ENCODE peak calls at places on chromosomes 12 and 14, in eight cellular contexts. U, W, O, D, P, N, L and G are unnamed samples.

GRCh38 chr12:124143726-124144125 is 151.2 kb upstream of the RFLNA start:
- DNase-seq in U (no peak), W (no peak), O (no peak), D (no peak), P (no peak), N (no peak), L (no peak), G (no peak)

GRCh38 chr12:112843272-112843671 is 51.7 kb downstream of the RPH3A start:
- DNase-seq in U (peak; percentile 24), W (no peak), O (no peak), D (no peak), P (no peak), N (no peak), L (peak; percentile 93), G (no peak)

GRCh38 chr12:124523071-124523470 is 44.3 kb downstream of the NCOR2 start:
- DNase-seq in U (peak; percentile 98), W (no peak), O (no peak), D (no peak), P (no peak), N (peak; percentile 46), L (no peak), G (no peak)

GRCh38 chr12:54749191-54749818 is 101.1 kb upstream of the DCD start:
- DNase-seq in U (peak; percentile 42), W (peak; percentile 42), O (no peak), D (no peak), P (no peak), N (peak; percentile 28), L (peak; percentile 28), G (peak; percentile 26)

GRCh38 chr12:131885543-131886057 is 8.8 kb upstream of the ULK1 start:
- DNase-seq in U (no peak), W (no peak), O (no peak), D (no peak), P (no peak), N (no peak), L (no peak), G (no peak)

GRCh38 chr12:116143883-116144266 is 133.6 kb downstream of the MED13L start:
- DNase-seq in U (no peak), W (peak; percentile 55), O (peak; percentile 61), D (no peak), P (no peak), N (no peak), L (no peak), G (no peak)

GRCh38 chr12:126051611-126052107 is 986.4 kb downstream of the AACS start:
- DNase-seq in U (peak; percentile 75), W (peak; percentile 1), O (no peak), D (no peak), P (no peak), N (no peak), L (no peak), G (peak; percentile 66)

GRCh38 chr12:116881325-116881866 is at the start of gene HRK:
- DNase-seq in U (peak; percentile 63), W (no peak), O (no peak), D (no peak), P (no peak), N (peak; percentile 23), L (peak; percentile 73), G (no peak)

GRCh38 chr12:127383281-127383680 is 883.7 kb upstream of the TMEM132C start:
- DNase-seq in U (no peak), W (no peak), O (no peak), D (no peak), P (no peak), N (no peak), L (no peak), G (no peak)

GRCh38 chr14:95110178-95110577 is 47.2 kb downstream of the DICER1 start:
- DNase-seq in U (no peak), W (no peak), O (no peak), D (no peak), P (no peak), N (no peak), L (no peak), G (no peak)

GRCh38 chr14:55556929-55557623 is 22.9 kb upstream of the KTN1 start:
- DNase-seq in U (peak; percentile 91), W (peak; percentile 89), O (peak; percentile 99), D (peak; percentile 52), P (no peak), N (peak; percentile 85), L (peak; percentile 36), G (peak; percentile 90)

GRCh38 chr12:39902823-39903222 is 203.1 kb downstream of the SLC2A13 start:
- DNase-seq in U (peak; percentile 26), W (no peak), O (no peak), D (no peak), P (no peak), N (no peak), L (no peak), G (no peak)

GRCh38 chr12:15532364-15532977 is 210.2 kb downstream of the PTPRO start:
- DNase-seq in U (peak; percentile 27), W (peak; percentile 73), O (peak; percentile 19), D (no peak), P (peak; percentile 28), N (peak; percentile 18), L (peak; percentile 21), G (peak; percentile 43)

GRCh38 chr14:93337143-93337753 is 4.4 kb upstream of the BTBD7 start:
- DNase-seq in U (no peak), W (no peak), O (no peak), D (no peak), P (no peak), N (no peak), L (no peak), G (no peak)

GRCh38 chr12:50642035-50642451 is 121.9 kb upstream of the ATF1 start:
- DNase-seq in U (no peak), W (peak; percentile 49), O (peak; percentile 50), D (no peak), P (no peak), N (no peak), L (no peak), G (no peak)

GRCh38 chr14:39154594-39155189 is 15.4 kb downstream of the TRAPPC6B start:
- DNase-seq in U (no peak), W (no peak), O (no peak), D (no peak), P (no peak), N (no peak), L (no peak), G (no peak)

GRCh38 chr12:106267535-106267934 is 19.7 kb upstream of the CKAP4 start:
- DNase-seq in U (no peak), W (no peak), O (no peak), D (no peak), P (no peak), N (no peak), L (no peak), G (no peak)

GRCh38 chr12:120733574-120733973 is 7.9 kb downstream of the ACADS start:
- DNase-seq in U (no peak), W (no peak), O (no peak), D (no peak), P (no peak), N (no peak), L (no peak), G (no peak)

GRCh38 chr12:83318386-83318971 is 631.8 kb downstream of the TMTC2 start:
- DNase-seq in U (peak; percentile 83), W (no peak), O (no peak), D (no peak), P (no peak), N (no peak), L (no peak), G (no peak)

GRCh38 chr14:61540931-61541330 is 154.4 kb upstream of the HIF1A start:
- DNase-seq in U (no peak), W (no peak), O (no peak), D (no peak), P (no peak), N (no peak), L (no peak), G (no peak)

GRCh38 chr12:132262256-132263060 is 66.9 kb downstream of the GALNT9 start:
- DNase-seq in U (no peak), W (no peak), O (no peak), D (no peak), P (no peak), N (no peak), L (no peak), G (no peak)

GRCh38 chr12:57011438-57012424 is 4.6 kb downstream of the TAC3 start:
- DNase-seq in U (no peak), W (no peak), O (no peak), D (no peak), P (no peak), N (no peak), L (no peak), G (no peak)

GRCh38 chr12:97167598-97167997 is 260.5 kb downstream of the NEDD1 start:
- DNase-seq in U (no peak), W (no peak), O (no peak), D (no peak), P (no peak), N (no peak), L (no peak), G (no peak)

GRCh38 chr14:23068792-23069412 is 11.6 kb upstream of the CDH24 start:
- DNase-seq in U (no peak), W (peak; percentile 93), O (peak; percentile 70), D (no peak), P (peak; percentile 55), N (peak; percentile 90), L (no peak), G (peak; percentile 86)

GRCh38 chr14:76262591-76262990 is 110.9 kb downstream of the GPATCH2L start:
- DNase-seq in U (no peak), W (no peak), O (no peak), D (no peak), P (no peak), N (no peak), L (no peak), G (no peak)

GRCh38 chr12:29041621-29042020 is 107.5 kb upstream of the FAR2 start:
- DNase-seq in U (no peak), W (peak; percentile 67), O (peak; percentile 78), D (no peak), P (no peak), N (no peak), L (no peak), G (no peak)

GRCh38 chr12:126798449-126798848 is 1468.5 kb upstream of the TMEM132C start:
- DNase-seq in U (no peak), W (no peak), O (no peak), D (no peak), P (no peak), N (no peak), L (no peak), G (no peak)

GRCh38 chr14:59631237-59631636 is 54.6 kb upstream of the CCDC175 start:
- DNase-seq in U (peak; percentile 60), W (no peak), O (no peak), D (no peak), P (no peak), N (no peak), L (peak; percentile 41), G (no peak)

GRCh38 chr12:4911316-4911994 is 1.8 kb downstream of the KCNA1 start:
- DNase-seq in U (no peak), W (no peak), O (no peak), D (no peak), P (no peak), N (no peak), L (no peak), G (no peak)

GRCh38 chr12:128365831-128366231 is 98.9 kb downstream of the TMEM132C start:
- DNase-seq in U (no peak), W (no peak), O (no peak), D (no peak), P (no peak), N (peak; percentile 13), L (no peak), G (peak; percentile 13)